ENCODE peak calls at places on chromosomes 2 and 18, in seven cellular contexts. L is iris pigment epithelial cell; O is KBM-7; W is NCI-H2171 treated with DMSO at 0.1 percent for 48 hours; P is activated naive CD4-positive, alpha-beta T cell treated with anti-CD3 and anti-CD28 coated beads, Interleukin-2, amount 50 U/mL, for 16 hours; R is NCI-H2081; M is HTR-8/SVneo. G is an unnamed sample.

GRCh38 chr2:222000326-222000725 is 298.5 kb downstream of the PAX3 start:
- DNase-seq in L (peak), O (no peak), W (peak), P (no peak), R (no peak), M (peak), G (peak)

GRCh38 chr2:182448371-182448770 is 21.5 kb upstream of the PDE1A start:
- DNase-seq in L (no peak), O (no peak), W (no peak), P (no peak), R (no peak), M (no peak), G (no peak)

GRCh38 chr2:1538663-1539062 is 125.4 kb downstream of the TPO start:
- DNase-seq in L (peak), O (no peak), W (peak), P (no peak), R (peak), M (no peak), G (no peak)

GRCh38 chr2:63698825-63699548 is 110.2 kb downstream of the MDH1 start:
- DNase-seq in L (peak), O (peak), W (no peak), P (no peak), R (peak), M (peak), G (peak)

GRCh38 chr2:85607268-85608215 is 4.3 kb downstream of the C2orf68 start:
- DNase-seq in L (peak), O (no peak), W (no peak), P (no peak), R (no peak), M (no peak), G (no peak)

GRCh38 chr2:46134531-46135229 is 162.5 kb upstream of the EPAS1 start:
- DNase-seq in L (peak), O (no peak), W (peak), P (no peak), R (no peak), M (no peak), G (no peak)

GRCh38 chr2:99819766-99820165 is 322.6 kb downstream of the AFF3 start:
- DNase-seq in L (no peak), O (no peak), W (no peak), P (no peak), R (peak), M (peak), G (no peak)

GRCh38 chr2:12120281-12121150 is 374.1 kb downstream of the LPIN1 start:
- DNase-seq in L (peak), O (no peak), W (no peak), P (no peak), R (no peak), M (peak), G (peak)

GRCh38 chr18:32360682-32361345 is 109.9 kb downstream of the GAREM1 start:
- DNase-seq in L (no peak), O (no peak), W (no peak), P (no peak), R (no peak), M (no peak), G (no peak)

GRCh38 chr2:122203523-122203922 is 448.1 kb downstream of the TSN start:
- DNase-seq in L (peak), O (no peak), W (no peak), P (no peak), R (peak), M (no peak), G (no peak)

GRCh38 chr18:56835331-56835730 is 184.2 kb downstream of the WDR7 start:
- DNase-seq in L (peak), O (no peak), W (no peak), P (no peak), R (no peak), M (no peak), G (no peak)

GRCh38 chr18:74376523-74376922 is 60.9 kb downstream of the C18orf63 start:
- DNase-seq in L (no peak), O (no peak), W (no peak), P (no peak), R (no peak), M (no peak), G (no peak)

GRCh38 chr2:950627-950992 is at the start of gene SNTG2:
- DNase-seq in L (no peak), O (no peak), W (peak), P (peak), R (peak), M (no peak), G (no peak)

GRCh38 chr2:225895126-225895525 is 495.6 kb downstream of the NYAP2 start:
- DNase-seq in L (no peak), O (no peak), W (no peak), P (no peak), R (no peak), M (no peak), G (no peak)

GRCh38 chr2:217606296-217606695 is 396.5 kb downstream of the TNS1 start:
- DNase-seq in L (no peak), O (no peak), W (no peak), P (no peak), R (no peak), M (no peak), G (no peak)

GRCh38 chr18:3458378-3458777 is 8.4 kb downstream of the TGIF1 start:
- DNase-seq in L (peak), O (no peak), W (no peak), P (no peak), R (peak), M (no peak), G (no peak)

GRCh38 chr2:4674007-4674406 is 970.6 kb downstream of the DCDC2C start:
- DNase-seq in L (no peak), O (no peak), W (peak), P (peak), R (peak), M (no peak), G (no peak)

GRCh38 chr2:10680957-10681356 is 8.8 kb downstream of the NOL10 start:
- DNase-seq in L (peak), O (no peak), W (no peak), P (no peak), R (no peak), M (no peak), G (no peak)

GRCh38 chr2:233385489-233386044 is 31.3 kb downstream of the DGKD start:
- DNase-seq in L (no peak), O (no peak), W (no peak), P (peak), R (no peak), M (no peak), G (no peak)

GRCh38 chr18:75553021-75553420 is 125.5 kb upstream of the SMIM21 start:
- DNase-seq in L (no peak), O (no peak), W (no peak), P (no peak), R (no peak), M (no peak), G (no peak)

GRCh38 chr2:2587364-2587763 is 256.3 kb upstream of the MYT1L start:
- DNase-seq in L (no peak), O (no peak), W (no peak), P (no peak), R (no peak), M (no peak), G (no peak)

GRCh38 chr2:19368760-19369159 is 10.3 kb upstream of the OSR1 start:
- DNase-seq in L (no peak), O (no peak), W (no peak), P (no peak), R (no peak), M (no peak), G (no peak)

GRCh38 chr2:108548221-108549003 is 14.1 kb downstream of the LIMS1 start:
- DNase-seq in L (peak), O (no peak), W (no peak), P (no peak), R (no peak), M (no peak), G (no peak)

GRCh38 chr2:149152597-149152996 is 114.1 kb downstream of the LYPD6B start:
- DNase-seq in L (no peak), O (peak), W (no peak), P (no peak), R (no peak), M (no peak), G (no peak)

GRCh38 chr2:148201075-148202004 is 180.4 kb downstream of the MBD5 start:
- DNase-seq in L (peak), O (peak), W (peak), P (peak), R (peak), M (peak), G (peak)

GRCh38 chr2:130949954-130950353 is 113.2 kb downstream of the ARHGEF4 start:
- DNase-seq in L (no peak), O (no peak), W (no peak), P (no peak), R (no peak), M (no peak), G (no peak)

GRCh38 chr18:55320399-55321255 is 267.4 kb downstream of the TCF4 start:
- DNase-seq in L (peak), O (peak), W (peak), P (no peak), R (peak), M (no peak), G (no peak)

G was measured in HFF-Myc.